ENCODE peak calls at places on chromosomes 5 and 9, in ten cellular contexts. R is GM23338, L is suprapubic skin, I is stomach, Y is HCT116, A is breast epithelium, P is K562, E is HepG2, J is GM12878, Q is transverse colon. N is an unnamed sample.

GRCh38 chr9:127518091-127518856 is 67.0 kb downstream of the LRSAM1 start:
- DNase-seq in A (no peak), Q (no peak), E (no peak), P (no peak), J (peak; percentile 31), R (no peak), Y (no peak), I (no peak), L (no peak), N (no peak)

GRCh38 chr5:168747987-168748777 is 169.0 kb upstream of the PANK3 start:
- DNase-seq in A (no peak), I (no peak), R (peak; percentile 89), Q (peak; percentile 24), L (no peak), P (peak; percentile 85), Y (peak; percentile 48), J (no peak), E (peak; percentile 25), N (no peak)

GRCh38 chr5:95620870-95621838 is 1.3 kb downstream of the GPR150 start:
- DNase-seq in P (no peak), I (peak; percentile 49), E (no peak), L (no peak), Y (no peak), A (no peak), R (peak; percentile 65), Q (peak; percentile 32), J (no peak), N (no peak)

GRCh38 chr9:121321039-121321503 is 49.0 kb downstream of the STOM start:
- DNase-seq in E (no peak), A (no peak), R (no peak), L (no peak), Y (no peak), J (no peak), I (no peak), Q (no peak), P (no peak), N (no peak)

GRCh38 chr5:124744170-124744911 is 2.1 kb downstream of the ZNF608 start:
- DNase-seq in A (peak; percentile 51), R (no peak), E (no peak), I (peak; percentile 76), J (no peak), P (no peak), L (no peak), Q (peak; percentile 76), Y (no peak), N (peak; percentile 53)

GRCh38 chr5:159965031-159965837 is 43.7 kb upstream of the TTC1 start:
- DNase-seq in P (peak; percentile 15), E (peak; percentile 20), J (no peak), A (no peak), R (peak; percentile 85), Q (peak; percentile 50), L (no peak), I (peak; percentile 55), Y (peak; percentile 33), N (no peak)

GRCh38 chr9:120360046-120360445 is 219.9 kb downstream of the CDK5RAP2 start:
- DNase-seq in Y (no peak), L (no peak), Q (no peak), J (no peak), E (no peak), A (no peak), P (no peak), I (no peak), R (no peak), N (no peak)

GRCh38 chr5:140145223-140145622 is 19.5 kb downstream of the IGIP start:
- DNase-seq in J (no peak), R (no peak), I (no peak), E (no peak), A (no peak), P (no peak), Y (no peak), L (no peak), Q (no peak), N (no peak)

GRCh38 chr5:148120317-148120716 is 48.0 kb upstream of the SPINK14 start:
- DNase-seq in L (no peak), E (peak; percentile 15), Q (no peak), Y (no peak), J (no peak), I (no peak), P (no peak), R (no peak), A (no peak), N (no peak)

GRCh38 chr9:96027271-96028131 is 152.0 kb downstream of the ERCC6L2 start:
- DNase-seq in J (no peak), I (no peak), Y (no peak), R (peak; percentile 65), L (no peak), E (no peak), Q (no peak), A (no peak), P (no peak), N (no peak)

GRCh38 chr9:91948061-91948422 is 2.0 kb downstream of the ROR2 start:
- DNase-seq in Y (no peak), E (no peak), L (no peak), Q (no peak), I (no peak), P (peak; percentile 40), A (no peak), R (peak; percentile 38), J (no peak), N (peak; percentile 35)

GRCh38 chr5:166947045-166947444 is 1344.4 kb upstream of the WWC1 start:
- DNase-seq in I (no peak), J (no peak), A (no peak), Q (peak; percentile 39), L (no peak), E (no peak), P (no peak), Y (no peak), R (no peak), N (no peak)

DNA sequence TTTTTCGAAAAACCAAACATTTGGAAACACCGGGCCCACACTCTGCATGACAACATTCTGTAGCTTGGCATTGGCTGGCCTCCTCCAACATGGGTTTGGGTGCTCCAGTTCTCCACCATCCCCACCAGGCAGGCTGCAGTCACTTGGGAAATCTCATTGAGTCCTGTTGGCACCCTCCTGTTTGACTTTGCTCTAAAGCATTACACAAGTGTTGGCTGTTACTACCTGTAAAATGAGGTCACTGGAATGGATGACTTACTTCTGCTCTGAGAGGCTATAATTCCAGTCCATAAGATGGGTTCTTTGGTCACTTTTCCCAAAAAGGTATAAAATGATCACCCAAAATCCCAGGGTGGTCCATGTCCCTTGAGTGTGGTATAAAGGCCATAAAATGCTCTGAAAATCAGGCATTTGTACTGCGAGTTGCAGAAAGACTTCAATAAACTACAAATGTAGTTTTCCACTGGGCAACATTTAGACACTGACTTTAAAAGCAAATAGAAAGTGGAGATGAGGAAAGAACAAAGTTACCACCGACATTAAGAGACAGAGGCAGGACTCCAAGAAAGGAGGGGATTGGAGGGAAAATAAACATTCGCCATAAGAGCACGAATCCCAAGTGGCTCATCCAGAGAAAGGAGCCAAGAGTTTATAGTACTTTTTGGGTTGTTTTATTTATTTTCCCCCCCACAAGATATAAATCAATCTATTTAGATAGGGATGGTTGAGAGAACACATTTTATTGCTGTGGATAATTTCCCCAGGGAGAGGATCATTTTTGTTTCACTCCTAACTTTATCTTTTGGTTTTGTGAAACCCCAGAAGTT is 295.1 kb downstream of the TLE1 start:
- DNase-seq in J (no peak), P (no peak), A (no peak), Y (no peak), Q (no peak), E (no peak), L (no peak), R (no peak), I (no peak), N (peak; percentile 46)
- TF ChIP-seq POLR2AphosphoS5 in J (no peak), P (no peak), A (no peak), Y (no peak), Q (no peak), E (no peak), L (no peak), R (no peak), I (no peak), N (peak; percentile 72)

DNA sequence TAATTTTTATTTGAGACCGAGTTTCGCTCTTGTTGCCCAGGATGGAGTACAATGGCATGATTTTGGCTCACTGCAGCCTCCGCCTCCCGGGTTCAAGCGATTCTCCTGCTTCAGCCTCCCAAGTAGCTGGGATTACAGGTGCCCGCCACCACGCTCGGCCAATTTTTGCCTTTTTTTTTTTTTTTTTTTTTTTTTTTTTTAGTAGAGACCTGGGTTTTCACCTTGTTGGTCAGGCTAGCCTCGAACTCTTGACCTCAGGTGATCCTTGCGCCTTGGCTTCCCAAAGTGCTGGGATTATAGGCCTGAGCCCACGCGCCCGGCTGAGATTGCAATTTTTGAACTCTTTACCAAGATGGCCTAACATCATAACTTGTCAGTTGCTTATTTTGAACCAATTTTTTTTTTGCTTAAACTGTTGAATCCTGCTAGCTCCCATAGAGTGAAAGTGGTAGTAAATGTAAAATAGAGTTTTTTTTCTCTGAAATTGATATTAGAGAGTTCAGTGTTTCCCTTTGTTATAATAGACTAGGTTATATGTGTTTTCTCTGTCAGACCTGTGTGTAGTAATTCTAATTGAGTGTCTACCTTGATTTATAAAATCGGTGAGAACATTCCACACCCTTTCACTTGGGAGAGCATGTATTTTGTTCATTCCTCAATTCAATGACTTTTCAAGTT is 3.8 kb downstream of the GPBP1 start:
- DNase-seq in R (no peak), J (no peak), A (no peak), Q (no peak), I (no peak), Y (no peak), L (no peak), E (no peak), P (no peak), N (no peak)
- H3K4me3 ChIP-seq in R (peak overlapping the region; percentile 93), J (peak overlapping the region; percentile 87), A (peak overlapping the region; percentile 83), Q (no peak overlapping the region), I (peak overlapping the region; percentile 93), Y (no peak overlapping the region), L (peak overlapping the region; percentile 99), E (peak overlapping the region; percentile 94), P (peak overlapping the region; percentile 82), N (peak overlapping the region; percentile 92)

DNA sequence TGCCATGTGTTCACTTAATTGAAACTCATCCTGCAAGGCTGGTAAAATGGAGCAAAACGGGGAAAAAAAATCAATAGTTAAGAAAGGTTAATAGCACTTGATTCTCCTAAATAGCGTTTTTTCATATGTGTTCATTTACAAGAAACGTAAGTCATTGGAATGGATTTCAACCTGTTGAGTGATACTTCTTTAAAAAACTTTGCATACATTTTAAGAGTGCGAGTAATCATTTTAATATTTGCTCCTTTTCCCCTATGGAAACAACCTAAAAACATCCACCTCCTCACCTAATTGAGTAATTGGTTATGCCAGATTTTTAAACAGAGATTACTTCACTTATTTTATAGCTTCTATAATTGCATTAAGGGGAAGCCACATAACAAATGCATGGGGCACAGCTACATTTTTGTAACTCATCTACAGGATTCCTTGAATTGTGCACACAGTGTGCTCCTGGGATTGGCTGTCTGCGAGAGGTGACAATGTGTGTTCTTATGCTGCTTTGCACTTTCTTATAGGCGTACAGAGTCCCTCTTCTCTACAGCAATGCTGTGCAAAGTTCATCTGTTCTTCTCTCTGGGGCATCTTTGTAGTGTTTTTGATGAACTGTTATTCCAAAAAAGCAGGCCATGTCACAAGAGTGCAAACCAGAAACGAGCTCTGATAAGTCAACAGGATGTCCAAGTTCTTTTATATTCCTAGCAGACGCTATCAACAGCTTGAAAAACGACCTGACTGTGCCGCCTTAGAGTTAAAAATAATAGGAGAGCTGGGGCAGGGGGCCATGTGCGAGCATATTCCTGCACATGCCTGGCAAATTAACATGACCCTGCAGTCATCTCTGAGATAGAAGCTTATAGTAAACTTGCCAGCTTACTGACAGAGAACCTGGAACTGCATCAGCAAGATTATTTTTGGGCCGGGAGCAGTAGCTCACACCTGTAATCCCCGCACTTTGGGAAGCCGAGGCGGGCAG is 117.9 kb downstream of the GOLPH3 start:
- DNase-seq in Q (no peak), A (no peak), I (no peak), J (no peak), R (no peak), Y (no peak), L (no peak), P (no peak), E (no peak), N (no peak)
- TF ChIP-seq POLR2AphosphoS5 in Q (no peak), A (no peak), I (no peak), J (no peak), R (no peak), Y (no peak), L (no peak), P (no peak), E (no peak), N (no peak)

GRCh38 chr9:124296800-124297552 is 39.2 kb downstream of the NEK6 start:
- DNase-seq in Y (no peak), Q (no peak), R (no peak), I (no peak), J (no peak), L (no peak), A (no peak), E (no peak), P (no peak), N (no peak)
- H3K4me3 ChIP-seq in Y (peak overlapping the region; percentile 29), Q (no peak overlapping the region), R (no peak overlapping the region), I (no peak overlapping the region), J (no peak overlapping the region), L (no peak overlapping the region), A (no peak overlapping the region), E (no peak overlapping the region), P (no peak overlapping the region), N (no peak overlapping the region)